ENCODE peak calls at places on chromosomes 13 and 19, in ten cellular contexts. One of them, this sample, is unnamed.

GRCh38 chr13:106277483-106278154 is 257.8 kb downstream of the EFNB2 start:
- DNase-seq in ovary: no peak
- DNase-seq in MM.1S: no peak
- DNase-seq in tibial nerve: no peak
- DNase-seq in hepatocyte: no peak
- DNase-seq in CD8-positive, alpha-beta T cell: no peak
- DNase-seq in fibroblast of lung: no peak
- DNase-seq in colonic mucosa: no peak
- DNase-seq in upper lobe of left lung: no peak
- DNase-seq in GM23338: no peak
- DNase-seq in this sample: no peak

GRCh38 chr13:79423801-79424642 is 18.0 kb upstream of the RBM26 start:
- DNase-seq in hepatocyte: peak; percentile 53
- DNase-seq in upper lobe of left lung: no peak
- DNase-seq in MM.1S: peak; percentile 51
- DNase-seq in colonic mucosa: no peak
- DNase-seq in ovary: no peak
- DNase-seq in GM23338: peak; percentile 75
- DNase-seq in CD8-positive, alpha-beta T cell: no peak
- DNase-seq in fibroblast of lung: peak; percentile 76
- DNase-seq in tibial nerve: no peak
- DNase-seq in this sample: no peak

GRCh38 chr19:56310462-56310861 is 4.2 kb downstream of the ZSCAN5A start:
- DNase-seq in ovary: no peak
- DNase-seq in colonic mucosa: no peak
- DNase-seq in tibial nerve: no peak
- DNase-seq in hepatocyte: no peak
- DNase-seq in CD8-positive, alpha-beta T cell: no peak
- DNase-seq in GM23338: no peak
- DNase-seq in upper lobe of left lung: no peak
- DNase-seq in MM.1S: no peak
- DNase-seq in fibroblast of lung: no peak
- DNase-seq in this sample: no peak

GRCh38 chr13:87893186-87893585 is 222.0 kb downstream of the SLITRK5 start:
- DNase-seq in CD8-positive, alpha-beta T cell: no peak
- DNase-seq in hepatocyte: no peak
- DNase-seq in tibial nerve: no peak
- DNase-seq in colonic mucosa: no peak
- DNase-seq in fibroblast of lung: no peak
- DNase-seq in upper lobe of left lung: no peak
- DNase-seq in ovary: no peak
- DNase-seq in MM.1S: no peak
- DNase-seq in GM23338: no peak
- DNase-seq in this sample: no peak

GRCh38 chr19:45469132-45469834 is 1.5 kb downstream of the FOSB start:
- DNase-seq in upper lobe of left lung: peak; percentile 95
- DNase-seq in colonic mucosa: peak; percentile 93
- DNase-seq in tibial nerve: peak; percentile 87
- DNase-seq in CD8-positive, alpha-beta T cell: peak; percentile 83
- DNase-seq in hepatocyte: peak; percentile 95
- DNase-seq in MM.1S: peak; percentile 96
- DNase-seq in ovary: peak; percentile 93
- DNase-seq in fibroblast of lung: peak; percentile 94
- DNase-seq in GM23338: peak; percentile 96
- DNase-seq in this sample: peak; percentile 89

GRCh38 chr19:39316627-39317321 is 3.9 kb downstream of the LRFN1 start:
- DNase-seq in MM.1S: no peak
- DNase-seq in ovary: no peak
- DNase-seq in fibroblast of lung: no peak
- DNase-seq in upper lobe of left lung: no peak
- DNase-seq in hepatocyte: no peak
- DNase-seq in colonic mucosa: no peak
- DNase-seq in GM23338: no peak
- DNase-seq in CD8-positive, alpha-beta T cell: no peak
- DNase-seq in tibial nerve: no peak
- DNase-seq in this sample: no peak

GRCh38 chr13:32955881-32956594 is 60.2 kb upstream of the KL start:
- DNase-seq in hepatocyte: no peak
- DNase-seq in ovary: no peak
- DNase-seq in colonic mucosa: no peak
- DNase-seq in fibroblast of lung: no peak
- DNase-seq in CD8-positive, alpha-beta T cell: no peak
- DNase-seq in upper lobe of left lung: no peak
- DNase-seq in GM23338: no peak
- DNase-seq in tibial nerve: no peak
- DNase-seq in MM.1S: no peak
- DNase-seq in this sample: no peak

GRCh38 chr19:35195822-35196221 is 32.7 kb downstream of the FAM187B start:
- DNase-seq in hepatocyte: peak; percentile 32
- DNase-seq in upper lobe of left lung: no peak
- DNase-seq in CD8-positive, alpha-beta T cell: no peak
- DNase-seq in fibroblast of lung: no peak
- DNase-seq in ovary: no peak
- DNase-seq in colonic mucosa: no peak
- DNase-seq in MM.1S: no peak
- DNase-seq in tibial nerve: no peak
- DNase-seq in GM23338: no peak
- DNase-seq in this sample: no peak

GRCh38 chr13:46172531-46172991 is 9.4 kb downstream of the LCP1 start:
- DNase-seq in GM23338: no peak
- DNase-seq in ovary: no peak
- DNase-seq in tibial nerve: no peak
- DNase-seq in upper lobe of left lung: peak; percentile 41
- DNase-seq in colonic mucosa: no peak
- DNase-seq in CD8-positive, alpha-beta T cell: peak; percentile 71
- DNase-seq in hepatocyte: no peak
- DNase-seq in MM.1S: peak; percentile 30
- DNase-seq in fibroblast of lung: no peak
- DNase-seq in this sample: no peak

GRCh38 chr19:10751109-10751972 is 33.5 kb downstream of the DNM2 start:
- DNase-seq in ovary: no peak
- DNase-seq in colonic mucosa: peak; percentile 72
- DNase-seq in fibroblast of lung: no peak
- DNase-seq in CD8-positive, alpha-beta T cell: no peak
- DNase-seq in GM23338: peak; percentile 39
- DNase-seq in hepatocyte: no peak
- DNase-seq in upper lobe of left lung: peak; percentile 87
- DNase-seq in MM.1S: no peak
- DNase-seq in tibial nerve: no peak
- DNase-seq in this sample: no peak

GRCh38 chr19:45404557-45405434 is at the start of gene PPP1R13L:
- DNase-seq in tibial nerve: no peak
- DNase-seq in GM23338: peak; percentile 97
- DNase-seq in MM.1S: peak; percentile 60
- DNase-seq in ovary: peak; percentile 76
- DNase-seq in upper lobe of left lung: peak; percentile 94
- DNase-seq in colonic mucosa: peak; percentile 92
- DNase-seq in CD8-positive, alpha-beta T cell: peak; percentile 28
- DNase-seq in hepatocyte: peak; percentile 91
- DNase-seq in fibroblast of lung: peak; percentile 53
- DNase-seq in this sample: peak; percentile 93

GRCh38 chr13:48500652-48501197 is 32.2 kb downstream of the RCBTB2 start:
- DNase-seq in MM.1S: no peak
- DNase-seq in upper lobe of left lung: peak; percentile 70
- DNase-seq in tibial nerve: no peak
- DNase-seq in hepatocyte: peak; percentile 64
- DNase-seq in GM23338: peak; percentile 19
- DNase-seq in CD8-positive, alpha-beta T cell: no peak
- DNase-seq in fibroblast of lung: peak; percentile 94
- DNase-seq in ovary: no peak
- DNase-seq in colonic mucosa: no peak
- DNase-seq in this sample: no peak

GRCh38 chr13:92842145-92842544 is 384.5 kb upstream of the GPC6 start:
- DNase-seq in tibial nerve: no peak
- DNase-seq in CD8-positive, alpha-beta T cell: no peak
- DNase-seq in hepatocyte: no peak
- DNase-seq in MM.1S: no peak
- DNase-seq in colonic mucosa: no peak
- DNase-seq in GM23338: no peak
- DNase-seq in ovary: no peak
- DNase-seq in fibroblast of lung: peak; percentile 92
- DNase-seq in upper lobe of left lung: no peak
- DNase-seq in this sample: no peak

GRCh38 chr13:94761407-94761806 is 49.1 kb upstream of the SOX21 start:
- DNase-seq in fibroblast of lung: no peak
- DNase-seq in hepatocyte: no peak
- DNase-seq in GM23338: peak; percentile 86
- DNase-seq in CD8-positive, alpha-beta T cell: no peak
- DNase-seq in colonic mucosa: no peak
- DNase-seq in MM.1S: no peak
- DNase-seq in upper lobe of left lung: no peak
- DNase-seq in tibial nerve: no peak
- DNase-seq in ovary: no peak
- DNase-seq in this sample: no peak

GRCh38 chr19:51292971-51293370 is 18.5 kb upstream of the IGLON5 start:
- DNase-seq in CD8-positive, alpha-beta T cell: no peak
- DNase-seq in fibroblast of lung: no peak
- DNase-seq in colonic mucosa: no peak
- DNase-seq in ovary: no peak
- DNase-seq in MM.1S: no peak
- DNase-seq in GM23338: peak; percentile 65
- DNase-seq in upper lobe of left lung: no peak
- DNase-seq in tibial nerve: no peak
- DNase-seq in hepatocyte: no peak
- DNase-seq in this sample: no peak

GRCh38 chr13:40376296-40376849 is 290.1 kb downstream of the FOXO1 start:
- DNase-seq in hepatocyte: no peak
- DNase-seq in colonic mucosa: no peak
- DNase-seq in upper lobe of left lung: no peak
- DNase-seq in tibial nerve: no peak
- DNase-seq in MM.1S: no peak
- DNase-seq in fibroblast of lung: no peak
- DNase-seq in CD8-positive, alpha-beta T cell: no peak
- DNase-seq in GM23338: no peak
- DNase-seq in ovary: no peak
- DNase-seq in this sample: no peak

GRCh38 chr19:48638831-48639381 is 1.7 kb upstream of the DBP start:
- DNase-seq in GM23338: peak; percentile 67
- DNase-seq in MM.1S: no peak
- DNase-seq in tibial nerve: no peak
- DNase-seq in upper lobe of left lung: no peak
- DNase-seq in hepatocyte: peak; percentile 25
- DNase-seq in ovary: peak; percentile 77
- DNase-seq in CD8-positive, alpha-beta T cell: no peak
- DNase-seq in fibroblast of lung: no peak
- DNase-seq in colonic mucosa: peak; percentile 41
- DNase-seq in this sample: peak; percentile 64

GRCh38 chr13:76552373-76552772 is 333.8 kb downstream of the KCTD12 start:
- DNase-seq in tibial nerve: no peak
- DNase-seq in CD8-positive, alpha-beta T cell: no peak
- DNase-seq in upper lobe of left lung: no peak
- DNase-seq in MM.1S: no peak
- DNase-seq in colonic mucosa: no peak
- DNase-seq in fibroblast of lung: no peak
- DNase-seq in ovary: no peak
- DNase-seq in hepatocyte: no peak
- DNase-seq in GM23338: no peak
- DNase-seq in this sample: no peak
- H3K27ac ChIP-seq in tibial nerve: no peak overlapping the region
- H3K27ac ChIP-seq in CD8-positive, alpha-beta T cell: no peak overlapping the region
- H3K27ac ChIP-seq in upper lobe of left lung: no peak overlapping the region
- H3K27ac ChIP-seq in MM.1S: no peak overlapping the region
- H3K27ac ChIP-seq in colonic mucosa: no peak overlapping the region
- H3K27ac ChIP-seq in fibroblast of lung: no peak overlapping the region
- H3K27ac ChIP-seq in ovary: no peak overlapping the region
- H3K27ac ChIP-seq in hepatocyte: no peak overlapping the region
- H3K27ac ChIP-seq in GM23338: no peak overlapping the region
- H3K27ac ChIP-seq in this sample: no peak overlapping the region

GRCh38 chr19:5624741-5625140 is 1.9 kb downstream of the SAFB start:
- DNase-seq in colonic mucosa: no peak
- DNase-seq in GM23338: peak; percentile 24
- DNase-seq in upper lobe of left lung: no peak
- DNase-seq in MM.1S: no peak
- DNase-seq in fibroblast of lung: no peak
- DNase-seq in CD8-positive, alpha-beta T cell: no peak
- DNase-seq in ovary: no peak
- DNase-seq in tibial nerve: no peak
- DNase-seq in hepatocyte: peak; percentile 17
- DNase-seq in this sample: no peak
- H3K4me3 ChIP-seq in colonic mucosa: peak overlapping the region; percentile 89
- H3K4me3 ChIP-seq in GM23338: peak overlapping the region; percentile 98
- H3K4me3 ChIP-seq in upper lobe of left lung: peak overlapping the region; percentile 100
- H3K4me3 ChIP-seq in MM.1S: peak overlapping the region; percentile 99
- H3K4me3 ChIP-seq in fibroblast of lung: peak overlapping the region; percentile 95
- H3K4me3 ChIP-seq in CD8-positive, alpha-beta T cell: peak overlapping the region; percentile 78
- H3K4me3 ChIP-seq in ovary: peak overlapping the region; percentile 99
- H3K4me3 ChIP-seq in tibial nerve: peak overlapping the region; percentile 81
- H3K4me3 ChIP-seq in hepatocyte: peak overlapping the region; percentile 66
- H3K4me3 ChIP-seq in this sample: peak overlapping the region; percentile 68

DNA sequence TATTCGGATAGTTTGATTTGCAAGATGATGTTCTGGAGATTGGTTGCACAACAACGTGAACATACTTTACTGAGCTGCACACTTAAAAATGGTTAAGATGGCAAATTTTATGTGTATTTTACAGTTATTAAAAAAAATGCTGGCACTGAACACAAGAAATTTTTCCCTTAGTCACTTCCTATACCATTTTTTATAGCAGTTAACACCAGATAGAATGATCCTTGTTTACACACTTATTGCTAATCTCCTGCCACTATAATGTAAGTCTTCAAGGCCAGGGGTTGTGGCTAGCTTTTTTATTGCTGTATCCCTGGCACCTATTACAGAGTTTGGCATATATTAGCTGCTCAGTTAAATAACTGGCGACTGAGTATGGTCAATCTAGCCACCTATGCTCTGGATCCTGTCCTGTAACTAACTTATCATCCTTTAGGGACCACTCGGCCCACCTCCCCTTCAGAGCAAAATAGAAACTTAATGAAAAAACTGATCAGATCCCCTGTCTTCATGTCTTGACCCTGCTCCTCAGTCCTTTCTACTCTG is 2.0 kb upstream of the EBPL start:
- DNase-seq in CD8-positive, alpha-beta T cell: no peak
- DNase-seq in hepatocyte: no peak
- DNase-seq in fibroblast of lung: peak; percentile 54
- DNase-seq in ovary: no peak
- DNase-seq in GM23338: no peak
- DNase-seq in colonic mucosa: no peak
- DNase-seq in tibial nerve: no peak
- DNase-seq in upper lobe of left lung: no peak
- DNase-seq in MM.1S: no peak
- DNase-seq in this sample: no peak
- H3K27ac ChIP-seq in CD8-positive, alpha-beta T cell: no peak overlapping the region
- H3K27ac ChIP-seq in hepatocyte: no peak overlapping the region
- H3K27ac ChIP-seq in fibroblast of lung: no peak overlapping the region
- H3K27ac ChIP-seq in ovary: no peak overlapping the region
- H3K27ac ChIP-seq in GM23338: no peak overlapping the region
- H3K27ac ChIP-seq in colonic mucosa: no peak overlapping the region
- H3K27ac ChIP-seq in tibial nerve: no peak overlapping the region
- H3K27ac ChIP-seq in upper lobe of left lung: no peak overlapping the region
- H3K27ac ChIP-seq in MM.1S: no peak overlapping the region
- H3K27ac ChIP-seq in this sample: no peak overlapping the region

DNA sequence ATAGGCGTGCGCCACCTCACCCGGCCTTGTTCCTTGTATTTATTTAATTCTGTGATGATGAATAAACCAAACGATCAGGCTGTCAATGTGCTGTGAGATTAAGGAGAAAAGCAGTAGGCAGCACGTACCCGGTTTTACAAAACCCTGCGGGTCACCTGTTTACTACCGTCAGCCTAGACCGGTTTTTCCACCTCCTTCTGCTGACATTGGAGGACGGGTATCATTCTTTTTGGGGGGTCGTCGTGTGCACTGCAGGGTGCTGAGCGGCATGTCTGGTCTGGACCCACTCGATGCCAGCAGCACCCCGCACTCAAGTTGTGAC is 929 bp upstream of the DAZAP1 start:
- DNase-seq in ovary: no peak
- DNase-seq in GM23338: peak; percentile 57
- DNase-seq in MM.1S: no peak
- DNase-seq in colonic mucosa: peak; percentile 54
- DNase-seq in hepatocyte: no peak
- DNase-seq in upper lobe of left lung: no peak
- DNase-seq in tibial nerve: no peak
- DNase-seq in fibroblast of lung: no peak
- DNase-seq in CD8-positive, alpha-beta T cell: no peak
- DNase-seq in this sample: peak; percentile 61
- H3K4me3 ChIP-seq in ovary: no peak overlapping the region
- H3K4me3 ChIP-seq in GM23338: peak overlapping the region; percentile 72
- H3K4me3 ChIP-seq in MM.1S: peak overlapping the region; percentile 77
- H3K4me3 ChIP-seq in colonic mucosa: peak overlapping the region; percentile 50
- H3K4me3 ChIP-seq in hepatocyte: no peak overlapping the region
- H3K4me3 ChIP-seq in upper lobe of left lung: peak overlapping the region; percentile 93
- H3K4me3 ChIP-seq in tibial nerve: peak overlapping the region; percentile 62
- H3K4me3 ChIP-seq in fibroblast of lung: peak overlapping the region; percentile 52
- H3K4me3 ChIP-seq in CD8-positive, alpha-beta T cell: peak overlapping the region; percentile 59
- H3K4me3 ChIP-seq in this sample: no peak overlapping the region

This sample was measured in pancreas.